ENCODE peak calls at places on chromosomes 3 and 15, in five cellular contexts. W is posterior vena cava, Z is NCI-H2029 treated with DMSO at 0.1 percent for 48 hours, V is fibroblast of pulmonary artery, M is type B pancreatic cell. F is an unnamed sample.

GRCh38 chr3:188092648-188093047 is 61.3 kb upstream of the LPP start:
- DNase-seq in W (no peak), Z (no peak), V (no peak), M (no peak), F (no peak)

GRCh38 chr3:184788751-184789150 is 23.2 kb upstream of the VPS8 start:
- DNase-seq in W (no peak), Z (no peak), V (no peak), M (no peak), F (no peak)

GRCh38 chr15:101068961-101069734 is 150.0 kb downstream of the LRRK1 start:
- DNase-seq in W (peak; percentile 76), Z (no peak), V (peak; percentile 50), M (no peak), F (no peak)

GRCh38 chr3:186121968-186122367 is 13.1 kb upstream of the ETV5 start:
- DNase-seq in W (no peak), Z (no peak), V (no peak), M (no peak), F (no peak)

GRCh38 chr3:56800373-56801150 is 1.2 kb downstream of the ARHGEF3 start:
- DNase-seq in W (no peak), Z (no peak), V (no peak), M (no peak), F (no peak)

GRCh38 chr15:101087172-101087769 is 164.6 kb downstream of the CHSY1 start:
- DNase-seq in W (no peak), Z (no peak), V (no peak), M (no peak), F (no peak)

GRCh38 chr15:85706779-85707518 is 87.8 kb downstream of the KLHL25 start:
- DNase-seq in W (no peak), Z (no peak), V (peak; percentile 97), M (no peak), F (no peak)

GRCh38 chr3:48524970-48525369 is 21.0 kb upstream of the SHISA5 start:
- DNase-seq in W (no peak), Z (no peak), V (no peak), M (no peak), F (no peak)

GRCh38 chr3:54139630-54140029 is 17.3 kb downstream of the CACNA2D3 start:
- DNase-seq in W (no peak), Z (no peak), V (no peak), M (no peak), F (no peak)

GRCh38 chr15:51094606-51095569 is at the start of gene TNFAIP8L3:
- DNase-seq in W (peak; percentile 87), Z (no peak), V (peak; percentile 56), M (no peak), F (no peak)

GRCh38 chr3:129026728-129027543 is 25.8 kb downstream of the EFCC1 start:
- DNase-seq in W (peak; percentile 95), Z (peak; percentile 31), V (peak; percentile 79), M (peak; percentile 85), F (no peak)

GRCh38 chr3:52794612-52795099 is at the start of gene ITIH3:
- DNase-seq in W (no peak), Z (no peak), V (no peak), M (no peak), F (no peak)

GRCh38 chr3:50630394-50630793 is 13.4 kb downstream of the MAPKAPK3 start:
- DNase-seq in W (no peak), Z (no peak), V (no peak), M (no peak), F (no peak)

GRCh38 chr3:11157406-11157805 is 3.1 kb downstream of the HRH1 start:
- DNase-seq in W (no peak), Z (no peak), V (no peak), M (no peak), F (no peak)

GRCh38 chr15:67542462-67543347 is at the start of gene MAP2K5:
- DNase-seq in W (peak; percentile 96), Z (no peak), V (peak; percentile 68), M (peak; percentile 79), F (no peak)

GRCh38 chr3:187746479-187747335 is 1.4 kb upstream of the BCL6 start:
- DNase-seq in W (no peak), Z (no peak), V (peak; percentile 69), M (no peak), F (no peak)

GRCh38 chr3:169342652-169343051 is 320.9 kb downstream of the MECOM start:
- DNase-seq in W (no peak), Z (no peak), V (no peak), M (no peak), F (no peak)

GRCh38 chr3:104846270-104846669 is 520.4 kb upstream of the ALCAM start:
- DNase-seq in W (no peak), Z (no peak), V (peak; percentile 27), M (no peak), F (no peak)

GRCh38 chr3:81339040-81339845 is 422.2 kb downstream of the GBE1 start:
- DNase-seq in W (no peak), Z (no peak), V (peak; percentile 32), M (no peak), F (peak; percentile 26)

GRCh38 chr3:106963446-106963845 is 413.8 kb upstream of the CCDC54 start:
- DNase-seq in W (no peak), Z (no peak), V (peak; percentile 57), M (no peak), F (peak; percentile 51)

GRCh38 chr3:149813367-149814281 is 609 bp downstream of the RNF13 start:
- DNase-seq in W (peak; percentile 55), Z (no peak), V (peak; percentile 53), M (no peak), F (peak; percentile 39)

GRCh38 chr3:77102916-77103769 is 63.2 kb downstream of the ROBO2 start:
- DNase-seq in W (no peak), Z (no peak), V (peak; percentile 13), M (no peak), F (no peak)

GRCh38 chr15:65033659-65034269 is 4.3 kb upstream of the MTFMT start:
- DNase-seq in W (no peak), Z (no peak), V (peak; percentile 63), M (no peak), F (no peak)

GRCh38 chr3:111758642-111759041 is 100.4 kb upstream of the PHLDB2 start:
- DNase-seq in W (no peak), Z (no peak), V (peak; percentile 42), M (no peak), F (no peak)

GRCh38 chr3:5087209-5087608 is 34.9 kb upstream of the ARL8B start:
- DNase-seq in W (no peak), Z (no peak), V (no peak), M (no peak), F (no peak)

GRCh38 chr3:143313598-143314188 is 194.1 kb downstream of the CHST2 start:
- DNase-seq in W (no peak), Z (no peak), V (no peak), M (no peak), F (no peak)

GRCh38 chr3:15535757-15536156 is 14.3 kb upstream of the COLQ start:
- DNase-seq in W (no peak), Z (no peak), V (no peak), M (no peak), F (no peak)

GRCh38 chr15:52733696-52734255 is 54.6 kb upstream of the ATOSA start:
- DNase-seq in W (no peak), Z (no peak), V (no peak), M (no peak), F (no peak)

F was measured in LNCaP clone FGC.